ENCODE peak calls at places on chromosomes 2 and 18, in six cellular contexts. E, W, J, K, H and X are unnamed samples.
A peak's percentile ranks its signal among the peaks of the same experiment; 100 is the strongest.

GRCh38 chr18:66616523-66616983 is 12.7 kb upstream of the CDH19 start:
- DNase-seq in E (no peak), W (peak; percentile 7), J (no peak), K (no peak), H (peak; percentile 35), X (peak; percentile 18)

GRCh38 chr2:31688282-31688681 is 107.5 kb upstream of the SRD5A2 start:
- DNase-seq in E (no peak), W (no peak), J (peak; percentile 5), K (no peak), H (peak; percentile 36), X (no peak)

GRCh38 chr2:28325567-28326468 is 66.8 kb upstream of the FOSL2 start:
- DNase-seq in E (no peak), W (peak; percentile 62), J (peak; percentile 24), K (no peak), H (no peak), X (no peak)

GRCh38 chr2:133986076-133986837 is 267.6 kb upstream of the MGAT5 start:
- DNase-seq in E (peak; percentile 58), W (peak; percentile 64), J (no peak), K (peak; percentile 19), H (peak; percentile 34), X (no peak)

GRCh38 chr2:145166716-145167115 is 646.8 kb upstream of the ZEB2 start:
- DNase-seq in E (no peak), W (no peak), J (no peak), K (no peak), H (no peak), X (no peak)

GRCh38 chr2:217872319-217872718 is 130.5 kb downstream of the TNS1 start:
- DNase-seq in E (no peak), W (no peak), J (no peak), K (no peak), H (no peak), X (no peak)

GRCh38 chr18:51110073-51110797 is 80.2 kb downstream of the SMAD4 start:
- DNase-seq in E (peak; percentile 3), W (peak; percentile 11), J (peak; percentile 82), K (peak; percentile 47), H (peak; percentile 33), X (peak; percentile 39)

GRCh38 chr2:162297925-162298552 is 20.4 kb downstream of the IFIH1 start:
- DNase-seq in E (peak; percentile 74), W (peak; percentile 60), J (peak; percentile 65), K (peak; percentile 1), H (peak; percentile 90), X (peak; percentile 80)

GRCh38 chr2:231518771-231519170 is 11.5 kb downstream of the NMUR1 start:
- DNase-seq in E (no peak), W (no peak), J (no peak), K (no peak), H (no peak), X (no peak)